ENCODE peak calls at places on chromosome 7, in four cellular contexts. Z is small intestine, H is heart right ventricle, Q is SK-N-SH. X is an unnamed sample.

GRCh38 chr7:18400726-18401125 is 94.8 kb upstream of the HDAC9 start:
- DNase-seq in Z (no peak), H (no peak), Q (no peak), X (no peak)

GRCh38 chr7:154646126-154647013 is 356.6 kb downstream of the PAXIP1 start:
- DNase-seq in Z (no peak), H (no peak), Q (no peak), X (no peak)

GRCh38 chr7:30321992-30322637 is 37.7 kb downstream of the ZNRF2 start:
- DNase-seq in Q (no peak), Z (peak; percentile 33), H (no peak), X (no peak)

GRCh38 chr7:98878365-98879197 is at the start of gene TRRAP:
- DNase-seq in H (peak; percentile 78), Z (peak; percentile 54), Q (peak; percentile 98), X (no peak)

GRCh38 chr7:158362912-158363905 is 224.4 kb downstream of the PTPRN2 start:
- DNase-seq in H (no peak), Z (no peak), Q (no peak), X (no peak)

GRCh38 chr7:112986256-112987031 is 100.2 kb downstream of the GPR85 start:
- DNase-seq in Q (no peak), H (no peak), Z (no peak), X (no peak)

GRCh38 chr7:137475966-137476365 is 132.4 kb upstream of the PTN start:
- DNase-seq in Z (no peak), H (no peak), Q (no peak), X (no peak)

GRCh38 chr7:128961030-128961659 is 23.4 kb downstream of the IRF5 start:
- DNase-seq in Z (no peak), H (no peak), Q (no peak), X (no peak)

GRCh38 chr7:26865094-26865388 is 651 bp upstream of the SKAP2 start:
- DNase-seq in H (peak; percentile 47), Q (peak; percentile 63), Z (no peak), X (no peak)

GRCh38 chr7:135539629-135540028 is 18.1 kb upstream of the NUP205 start:
- DNase-seq in H (no peak), Q (no peak), Z (no peak), X (no peak)

GRCh38 chr7:36683695-36684357 is 40.5 kb downstream of the AOAH start:
- DNase-seq in H (no peak), Z (peak; percentile 59), Q (no peak), X (no peak)

GRCh38 chr7:17580141-17580540 is 281.7 kb downstream of the AHR start:
- DNase-seq in Z (no peak), Q (no peak), H (no peak), X (no peak)

GRCh38 chr7:52355059-52355458 is 680.4 kb upstream of the POM121L12 start:
- DNase-seq in Z (no peak), H (no peak), Q (no peak), X (peak; percentile 6)

GRCh38 chr7:128066858-128067257 is 35.6 kb upstream of the LRRC4 start:
- DNase-seq in Z (no peak), Q (no peak), H (no peak), X (no peak)

GRCh38 chr7:36653671-36654355 is 70.5 kb downstream of the AOAH start:
- DNase-seq in Z (no peak), H (no peak), Q (no peak), X (no peak)

GRCh38 chr7:99141756-99142726 is 1.9 kb downstream of the SMURF1 start:
- DNase-seq in Q (peak; percentile 78), Z (peak; percentile 64), H (peak; percentile 70), X (no peak)

GRCh38 chr7:80841566-80842478 is 77.0 kb downstream of the SEMA3C start:
- DNase-seq in Z (no peak), H (no peak), Q (no peak), X (no peak)

GRCh38 chr7:42156541-42156865 is 80.5 kb downstream of the GLI3 start:
- DNase-seq in Q (no peak), H (no peak), Z (no peak), X (no peak)

GRCh38 chr7:36208997-36209813 is 56.2 kb downstream of the EEPD1 start:
- DNase-seq in Z (no peak), Q (no peak), H (no peak), X (no peak)

GRCh38 chr7:5525271-5526189 is 101.9 kb upstream of the TNRC18 start:
- DNase-seq in H (no peak), Z (peak; percentile 60), Q (peak; percentile 41), X (peak; percentile 66)

GRCh38 chr7:50553973-50554372 is 11.2 kb downstream of the DDC start:
- DNase-seq in H (no peak), Q (no peak), Z (no peak), X (no peak)

GRCh38 chr7:90298145-90299038 is 22.7 kb downstream of the FAM237B start:
- DNase-seq in Q (peak; percentile 30), Z (peak; percentile 50), H (no peak), X (no peak)

GRCh38 chr7:1593091-1593866 is 23.4 kb upstream of the PSMG3 start:
- DNase-seq in H (no peak), Q (peak; percentile 78), Z (peak; percentile 7), X (no peak)

GRCh38 chr7:1498370-1499305 is 5.6 kb downstream of the INTS1 start:
- DNase-seq in Q (no peak), Z (no peak), H (no peak), X (no peak)

GRCh38 chr7:141663081-141663510 is 38.9 kb downstream of the DENND11 start:
- DNase-seq in Q (no peak), H (no peak), Z (peak; percentile 73), X (peak; percentile 84)

GRCh38 chr7:48224042-48224441 is 52.8 kb downstream of the ABCA13 start:
- DNase-seq in Q (no peak), Z (no peak), H (no peak), X (no peak)

GRCh38 chr7:132932321-132933075 is 149.4 kb downstream of the CHCHD3 start:
- DNase-seq in Z (no peak), H (no peak), Q (no peak), X (no peak)
- H3K4me3 ChIP-seq in Z (no peak overlapping the region), H (no peak overlapping the region), Q (no peak overlapping the region), X (no peak overlapping the region)

DNA sequence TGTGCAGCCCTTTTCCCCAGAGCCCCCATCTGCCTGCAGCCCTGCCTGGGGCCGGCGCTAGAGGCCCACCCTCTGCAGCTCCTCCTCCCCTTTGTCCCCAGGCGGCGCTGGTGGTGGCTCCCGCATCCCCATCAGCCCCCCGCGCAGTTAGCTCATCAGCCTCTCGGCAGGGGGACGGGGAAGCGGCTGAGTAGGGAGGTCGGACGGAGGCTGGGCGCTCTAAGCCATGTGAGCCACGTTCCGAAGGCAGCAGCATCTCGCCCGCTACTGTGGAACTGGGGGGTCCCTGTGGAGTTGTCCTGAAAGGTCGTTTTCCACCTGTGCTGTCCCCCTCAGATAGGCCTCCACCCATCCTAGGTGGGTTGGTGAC is 29.0 kb downstream of the GBX1 start:
- DNase-seq in Q (peak; percentile 48), H (no peak), Z (no peak), X (no peak)
- H3K4me3 ChIP-seq in Q (no peak overlapping the region), H (no peak overlapping the region), Z (no peak overlapping the region), X (no peak overlapping the region)

GRCh38 chr7:100897772-100898454 is 2.2 kb upstream of the ACHE start:
- DNase-seq in H (no peak), Z (peak; percentile 93), Q (no peak), X (no peak)

GRCh38 chr7:100895701-100895955 is at the start of gene ACHE:
- DNase-seq in H (no peak), Q (no peak), Z (no peak), X (no peak)

GRCh38 chr7:100896743-100897051 is 1.0 kb upstream of the ACHE start:
- DNase-seq in H (no peak), Z (no peak), Q (no peak), X (no peak)

GRCh38 chr7:100895956-100896742 is 461 bp upstream of the ACHE start:
- DNase-seq in H (peak; percentile 50), Q (peak; percentile 84), Z (peak; percentile 77), X (no peak)

DNA sequence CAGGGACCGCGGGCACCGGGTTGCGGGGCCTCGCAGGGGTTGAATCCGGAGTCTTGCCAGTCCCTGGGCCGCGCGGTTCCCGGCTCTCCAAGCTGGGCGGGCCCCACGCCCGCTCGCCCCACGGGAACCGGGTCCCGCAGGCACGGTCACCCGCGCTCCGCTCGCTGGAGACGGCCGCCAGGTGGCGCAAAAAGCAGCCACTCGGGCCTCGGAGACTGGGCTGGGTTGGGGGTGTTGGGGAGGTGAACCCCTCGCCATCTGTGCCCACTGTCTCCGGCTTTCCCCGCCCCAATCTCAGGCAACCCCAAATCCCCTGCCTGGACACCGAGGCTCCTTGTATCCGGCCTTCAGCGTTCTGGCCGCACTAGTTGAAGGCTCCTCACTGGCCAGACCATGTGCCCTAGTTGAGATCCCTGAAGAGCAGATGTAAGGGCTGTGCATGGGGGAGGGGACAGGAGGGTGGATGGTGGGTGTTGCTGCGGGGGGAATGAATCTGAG is 1.5 kb upstream of the ACHE start:
- DNase-seq in H (peak; percentile 60), Q (peak; percentile 87), Z (peak; percentile 64), X (no peak)
- H3K4me3 ChIP-seq in H (no peak overlapping the region), Q (peak overlapping the region; percentile 61), Z (peak overlapping the region; percentile 5), X (no peak overlapping the region)

DNA sequence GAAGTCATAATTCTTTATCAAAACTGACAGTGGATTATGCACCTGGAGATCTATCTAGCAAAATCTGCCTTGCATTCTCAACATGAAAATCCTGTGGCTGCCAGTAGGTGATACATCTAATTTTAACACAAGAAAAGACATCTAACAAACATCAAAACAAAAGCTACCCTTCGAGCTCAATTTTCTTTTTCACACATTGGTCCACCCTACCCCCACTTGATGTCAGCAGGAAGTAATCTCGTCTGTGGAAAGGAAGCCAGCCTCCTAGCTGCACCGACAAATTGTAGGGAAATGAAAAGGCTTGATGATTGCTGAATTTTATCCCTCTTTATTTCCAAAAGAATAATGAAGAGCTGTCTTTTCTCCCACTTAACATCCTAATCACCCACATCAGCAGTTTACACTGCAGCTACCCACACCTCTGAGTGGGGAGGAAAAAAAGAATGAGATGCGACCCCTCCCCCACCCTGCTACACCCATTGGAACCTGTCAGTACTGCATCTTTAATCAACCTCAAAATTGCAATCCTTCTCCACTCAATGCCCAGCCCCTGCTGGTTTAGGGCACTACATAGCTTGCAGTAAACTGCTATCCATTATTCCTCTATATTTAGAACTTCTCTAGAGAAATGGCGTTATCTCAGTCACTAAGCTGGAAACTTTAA is 10.6 kb upstream of the CPVL start:
- DNase-seq in H (no peak), Z (no peak), Q (peak; percentile 39), X (no peak)
- H3K4me3 ChIP-seq in H (no peak overlapping the region), Z (no peak overlapping the region), Q (no peak overlapping the region), X (no peak overlapping the region)

DNA sequence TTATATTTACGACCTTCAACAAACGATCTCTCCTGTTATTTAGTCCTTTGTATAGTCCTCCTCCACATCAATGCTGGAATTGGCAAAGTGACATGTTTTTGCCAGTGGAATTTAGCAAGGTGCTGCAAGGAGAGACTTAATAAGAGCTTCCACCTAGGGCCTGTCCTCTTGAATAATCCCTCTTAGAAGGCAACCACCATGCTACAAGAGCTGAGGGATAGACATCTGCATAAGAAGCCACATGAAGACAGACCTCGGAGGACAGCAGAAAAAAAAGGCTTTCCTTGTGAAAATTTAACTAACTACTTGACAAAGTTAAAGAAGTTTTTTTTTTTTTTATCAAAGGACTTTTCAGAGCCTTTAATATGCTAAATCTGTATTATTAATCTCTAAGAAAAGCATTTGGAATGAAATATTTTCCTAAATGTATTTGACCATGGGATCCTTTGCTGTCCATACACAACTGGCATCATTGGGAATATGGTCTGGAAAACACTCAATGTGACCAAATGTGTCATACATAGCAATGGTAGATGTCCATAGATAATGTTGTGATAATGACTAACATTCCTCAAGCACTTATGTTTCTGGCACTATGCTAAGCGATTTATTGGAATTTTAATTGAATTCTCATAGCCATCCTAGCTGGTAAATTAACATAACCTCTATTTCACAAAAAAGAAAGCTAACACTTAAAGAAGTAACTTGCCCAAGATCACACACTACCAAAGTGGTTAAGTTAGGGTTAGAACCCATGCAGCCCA is 13.2 kb downstream of the HYCC1 start:
- DNase-seq in H (no peak), Z (no peak), Q (no peak), X (no peak)
- H3K4me3 ChIP-seq in H (no peak overlapping the region), Z (no peak overlapping the region), Q (no peak overlapping the region), X (no peak overlapping the region)